ENCODE peak calls at places on chromosomes 16 and 17, in four cellular contexts. Y is HepG2, Z is A549, F is upper lobe of left lung. J is an unnamed sample.

GRCh38 chr17:61700252-61700651 is 109.2 kb upstream of the NACA2 start:
- DNase-seq in Y (no peak), Z (no peak), F (no peak), J (no peak)

GRCh38 chr17:616407-616806 is 98.2 kb downstream of the VPS53 start:
- DNase-seq in Y (no peak), Z (no peak), F (no peak), J (no peak)

GRCh38 chr16:89556750-89557149 is 3.7 kb upstream of the RPL13 start:
- DNase-seq in Y (no peak), Z (no peak), F (no peak), J (no peak)

GRCh38 chr17:8122391-8122922 is 1.4 kb downstream of the HES7 start:
- DNase-seq in Y (no peak), Z (no peak), F (no peak), J (no peak)

GRCh38 chr16:28082624-28083023 is 19.1 kb upstream of the GSG1L start:
- DNase-seq in Y (no peak), Z (no peak), F (no peak), J (no peak)

GRCh38 chr17:45675892-45676291 is 108.2 kb upstream of the CRHR1 start:
- DNase-seq in Y (no peak), Z (no peak), F (no peak), J (no peak)

GRCh38 chr16:47732806-47733150 is 271.6 kb downstream of the PHKB start:
- DNase-seq in Y (no peak), Z (peak), F (no peak), J (no peak)

GRCh38 chr16:89179656-89180315 is 8.2 kb downstream of the CDH15 start:
- DNase-seq in Y (no peak), Z (no peak), F (no peak), J (no peak)

GRCh38 chr16:51535591-51535990 is 384.5 kb upstream of the SALL1 start:
- DNase-seq in Y (no peak), Z (no peak), F (no peak), J (no peak)

GRCh38 chr17:17714261-17714866 is 33.1 kb downstream of the RAI1 start:
- DNase-seq in Y (no peak), Z (no peak), F (no peak), J (no peak)

GRCh38 chr17:81250286-81251090 is 11.4 kb downstream of the NDUFAF8 start:
- DNase-seq in Y (no peak), Z (no peak), F (no peak), J (no peak)

GRCh38 chr17:57033296-57033695 is 51.8 kb upstream of the AKAP1 start:
- DNase-seq in Y (no peak), Z (no peak), F (peak), J (peak)

GRCh38 chr17:78512976-78513375 is 64.2 kb downstream of the DNAH17 start:
- DNase-seq in Y (no peak), Z (no peak), F (no peak), J (no peak)

GRCh38 chr17:61485067-61485775 is 33.0 kb downstream of the TBX4 start:
- DNase-seq in Y (no peak), Z (no peak), F (no peak), J (peak)

GRCh38 chr16:10333321-10334032 is 52.4 kb upstream of the ATF7IP2 start:
- DNase-seq in Y (no peak), Z (no peak), F (no peak), J (no peak)

GRCh38 chr16:77812856-77813523 is 24.6 kb downstream of the VAT1L start:
- DNase-seq in Y (no peak), Z (no peak), F (no peak), J (no peak)

GRCh38 chr17:80113033-80113484 is 11.7 kb downstream of the GAA start:
- DNase-seq in Y (no peak), Z (no peak), F (no peak), J (peak)

GRCh38 chr16:30335598-30336474 is 19.3 kb downstream of the CD2BP2 start:
- DNase-seq in Y (peak), Z (no peak), F (no peak), J (no peak)

GRCh38 chr17:6108987-6109386 is 38.8 kb downstream of the WSCD1 start:
- DNase-seq in Y (no peak), Z (no peak), F (no peak), J (no peak)

GRCh38 chr16:30668393-30668792 is 10.2 kb downstream of the FBRS start:
- DNase-seq in Y (no peak), Z (no peak), F (no peak), J (no peak)

GRCh38 chr17:63545302-63545928 is 4.9 kb upstream of the DCAF7 start:
- DNase-seq in Y (no peak), Z (no peak), F (peak), J (no peak)

GRCh38 chr17:38444151-38444550 is 15.9 kb downstream of the ARHGAP23 start:
- DNase-seq in Y (peak), Z (peak), F (peak), J (peak)

GRCh38 chr16:14608604-14609003 is 21.5 kb downstream of the PARN start:
- DNase-seq in Y (peak), Z (no peak), F (no peak), J (no peak)

GRCh38 chr17:55531053-55531728 is 19.9 kb upstream of the SMIM36 start:
- DNase-seq in Y (no peak), Z (no peak), F (no peak), J (no peak)

GRCh38 chr16:86533942-86534341 is 21.1 kb downstream of the MTHFSD start:
- DNase-seq in Y (no peak), Z (no peak), F (no peak), J (no peak)

GRCh38 chr17:72640415-72641165 is 451.9 kb downstream of the SLC39A11 start:
- DNase-seq in Y (no peak), Z (no peak), F (peak), J (peak)

GRCh38 chr16:53913082-53913870 is 209.3 kb downstream of the FTO start:
- DNase-seq in Y (no peak), Z (no peak), F (no peak), J (no peak)

GRCh38 chr16:19167710-19168172 is 299 bp upstream of the SYT17 start:
- DNase-seq in Y (peak), Z (peak), F (peak), J (peak)

GRCh38 chr17:80883831-80884735 is 107.6 kb upstream of the CHMP6 start:
- DNase-seq in Y (no peak), Z (no peak), F (no peak), J (no peak)

GRCh38 chr17:13428611-13429042 is 173.1 kb downstream of the HS3ST3A1 start:
- DNase-seq in Y (no peak), Z (no peak), F (no peak), J (no peak)

GRCh38 chr17:13425390-13425789 is 176.3 kb downstream of the HS3ST3A1 start:
- DNase-seq in Y (no peak), Z (no peak), F (no peak), J (no peak)

GRCh38 chr17:13426991-13427390 is 174.7 kb downstream of the HS3ST3A1 start:
- DNase-seq in Y (no peak), Z (no peak), F (no peak), J (no peak)

DNA sequence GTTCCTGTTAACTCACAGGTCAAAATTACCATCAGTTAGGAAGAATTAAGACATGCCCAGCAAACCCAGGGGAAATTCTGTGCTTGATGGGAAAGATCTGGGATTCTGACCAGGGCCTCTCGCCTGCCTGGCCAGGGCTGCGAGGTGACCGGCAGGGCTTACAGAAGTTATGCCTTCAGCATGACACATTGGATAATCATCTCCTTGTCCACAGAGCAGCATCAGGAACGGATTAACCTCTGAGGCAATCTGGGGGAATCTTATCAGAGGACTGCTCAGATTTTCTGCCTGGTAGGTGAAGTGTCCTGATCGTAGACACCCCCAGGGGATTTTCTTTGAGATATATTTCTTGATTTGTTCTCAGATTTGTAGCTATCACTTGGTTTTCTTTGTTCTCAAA is 172.5 kb downstream of the HS3ST3A1 start:
- DNase-seq in Y (no peak), Z (no peak), F (no peak), J (no peak)
- TF ChIP-seq EP300 in Y (no peak), Z (no peak), F (no peak), J (no peak)

DNA sequence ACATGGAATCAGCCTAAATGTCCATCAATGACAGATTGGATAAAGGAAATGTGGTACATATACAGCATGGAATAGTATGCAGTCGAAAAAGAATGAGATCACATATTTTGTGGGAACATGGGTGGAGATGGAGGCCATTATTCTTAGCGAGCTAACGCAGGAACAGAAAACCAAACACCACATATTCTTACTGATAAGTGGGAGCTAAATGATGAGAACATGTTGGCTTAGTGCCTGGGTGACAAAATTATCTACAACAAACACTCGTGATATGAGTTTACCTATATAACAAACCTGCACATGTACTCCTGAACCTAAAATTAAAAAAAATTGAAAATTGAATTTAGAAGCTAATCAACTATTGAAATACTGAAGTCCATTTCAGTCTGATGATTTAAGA is 6.1 kb downstream of the ANKS4B start:
- DNase-seq in Y (no peak), Z (no peak), F (no peak), J (no peak)
- TF ChIP-seq EP300 in Y (no peak), Z (no peak), F (no peak), J (no peak)

GRCh38 chr17:82663381-82664275 is 15.4 kb upstream of the WDR45B start:
- DNase-seq in Y (no peak), Z (no peak), F (no peak), J (no peak)
- TF ChIP-seq EP300 in Y (no peak), Z (no peak), F (no peak), J (no peak)

DNA sequence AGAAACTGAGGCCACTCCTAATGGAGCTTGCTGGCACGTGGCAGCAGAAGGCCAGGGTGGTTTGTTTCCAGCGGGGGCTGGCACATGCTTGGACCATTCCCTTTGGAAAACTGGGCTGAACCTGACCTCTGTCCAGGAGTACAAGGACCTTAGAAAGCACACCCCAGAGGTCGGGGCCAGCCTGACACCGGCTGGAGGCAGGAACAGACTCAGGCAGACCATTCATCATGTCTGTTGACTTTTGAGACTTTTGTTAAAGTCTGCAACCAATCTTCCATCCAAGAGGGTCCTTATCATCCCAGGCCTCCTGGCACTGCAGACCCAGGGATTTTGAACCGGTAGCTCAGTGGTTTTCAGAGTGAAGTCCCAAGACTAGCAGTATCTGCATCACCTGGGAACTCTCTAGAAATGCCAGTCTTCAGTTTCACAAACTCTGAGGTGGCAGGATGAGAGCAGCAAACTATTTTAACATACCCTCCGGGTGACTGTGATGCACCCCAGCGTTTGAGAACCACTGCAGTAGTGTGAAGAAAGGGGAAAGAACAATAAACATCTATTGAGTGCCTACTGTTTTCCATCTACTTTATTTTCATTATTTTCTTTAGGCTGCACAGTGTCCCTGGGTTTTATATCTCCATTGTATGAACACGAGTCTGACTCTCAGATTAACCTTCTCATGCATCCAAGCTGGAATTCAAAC is 145.3 kb upstream of the PLCG2 start:
- DNase-seq in Y (no peak), Z (no peak), F (no peak), J (no peak)
- TF ChIP-seq EP300 in Y (no peak), Z (no peak), F (no peak), J (no peak)

DNA sequence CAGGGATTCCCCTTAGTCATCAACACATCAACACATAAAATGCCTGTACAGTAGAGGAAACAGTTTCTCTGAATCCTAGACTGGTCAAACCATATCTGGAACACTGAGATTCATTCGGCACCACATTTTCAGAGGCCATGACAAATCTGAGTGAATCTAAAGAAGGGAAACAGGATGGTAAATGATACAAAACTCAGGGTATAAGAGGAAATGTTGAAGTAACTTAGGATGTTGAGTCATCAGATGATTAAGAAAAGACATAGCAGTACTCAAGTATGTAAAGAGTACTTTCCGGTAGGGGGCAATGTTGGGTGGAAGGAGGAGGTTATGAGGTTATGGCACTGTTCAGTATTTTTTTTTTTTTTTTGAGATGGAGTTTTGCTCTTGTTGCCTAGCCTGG is 358.5 kb upstream of the PMFBP1 start:
- DNase-seq in Y (no peak), Z (no peak), F (no peak), J (no peak)
- TF ChIP-seq EP300 in Y (no peak), Z (no peak), F (no peak), J (no peak)

DNA sequence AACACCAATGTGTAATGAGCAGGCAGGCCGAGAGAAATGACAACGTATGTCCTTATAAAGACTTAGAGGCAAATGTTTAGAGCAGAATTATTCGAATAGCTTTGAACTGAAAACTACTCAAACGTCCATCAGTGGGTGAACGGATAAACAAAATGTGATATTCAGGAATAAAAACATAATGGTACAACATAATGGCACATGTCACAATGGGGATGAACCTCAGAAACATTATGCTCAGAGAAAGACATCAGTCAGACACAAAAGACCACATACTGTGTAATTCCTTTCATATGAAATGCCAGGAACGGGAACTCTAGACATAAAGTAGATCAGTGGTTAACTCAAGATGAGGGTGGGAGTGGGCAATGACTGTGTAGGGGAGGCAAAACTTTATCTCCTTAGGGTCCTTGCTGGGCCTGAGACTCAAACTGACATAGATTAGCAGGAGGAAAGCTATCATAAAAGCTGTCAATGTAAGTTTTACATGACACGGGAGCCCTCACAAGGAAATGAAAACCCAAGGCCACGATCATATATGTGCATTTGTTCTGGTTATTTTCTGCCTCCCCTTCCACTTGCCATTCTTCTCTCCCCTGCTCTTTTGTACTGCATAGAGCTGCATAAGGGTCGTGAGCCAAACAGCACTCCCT is 14.8 kb upstream of the ARL4D start:
- DNase-seq in Y (no peak), Z (no peak), F (no peak), J (no peak)
- TF ChIP-seq EP300 in Y (no peak), Z (no peak), F (no peak), J (no peak)

GRCh38 chr17:64635647-64636305 is 26.3 kb downstream of the SMURF2 start:
- DNase-seq in Y (no peak), Z (no peak), F (no peak), J (no peak)
- TF ChIP-seq EP300 in Y (no peak), Z (no peak), F (no peak), J (no peak)